ENCODE peak calls at places on chromosomes 12 and 14, in nine cellular contexts. One of them, this sample, is unnamed.

GRCh38 chr12:94230357-94230905 is 82.1 kb downstream of the PLXNC1 start:
- DNase-seq in body of pancreas: no peak
- DNase-seq in right lobe of liver: no peak
- DNase-seq in IMR-90: peak; percentile 19
- DNase-seq in A549: no peak
- DNase-seq in K562: no peak
- DNase-seq in HCT116: no peak
- DNase-seq in suprapubic skin: no peak
- DNase-seq in uterus: no peak
- DNase-seq in this sample: no peak

GRCh38 chr12:72828662-72829324 is 556.6 kb downstream of the TRHDE start:
- DNase-seq in K562: no peak
- DNase-seq in right lobe of liver: no peak
- DNase-seq in body of pancreas: no peak
- DNase-seq in uterus: no peak
- DNase-seq in suprapubic skin: no peak
- DNase-seq in IMR-90: no peak
- DNase-seq in HCT116: no peak
- DNase-seq in A549: no peak
- DNase-seq in this sample: no peak

GRCh38 chr14:92160619-92161018 is 38.9 kb downstream of the CPSF2 start:
- DNase-seq in IMR-90: peak; percentile 91
- DNase-seq in body of pancreas: no peak
- DNase-seq in HCT116: no peak
- DNase-seq in uterus: no peak
- DNase-seq in K562: no peak
- DNase-seq in right lobe of liver: no peak
- DNase-seq in A549: peak; percentile 45
- DNase-seq in suprapubic skin: no peak
- DNase-seq in this sample: no peak

GRCh38 chr14:57293851-57294837 is 25.4 kb downstream of the AP5M1 start:
- DNase-seq in HCT116: no peak
- DNase-seq in IMR-90: peak; percentile 35
- DNase-seq in uterus: no peak
- DNase-seq in suprapubic skin: no peak
- DNase-seq in right lobe of liver: no peak
- DNase-seq in K562: no peak
- DNase-seq in A549: no peak
- DNase-seq in body of pancreas: no peak
- DNase-seq in this sample: no peak

GRCh38 chr12:77724367-77724957 is 106.2 kb upstream of the NAV3 start:
- DNase-seq in A549: peak; percentile 50
- DNase-seq in uterus: no peak
- DNase-seq in HCT116: peak; percentile 47
- DNase-seq in suprapubic skin: no peak
- DNase-seq in IMR-90: peak; percentile 45
- DNase-seq in body of pancreas: peak; percentile 33
- DNase-seq in right lobe of liver: no peak
- DNase-seq in K562: no peak
- DNase-seq in this sample: no peak

GRCh38 chr12:57476162-57476992 is 3.3 kb downstream of the ARHGAP9 start:
- DNase-seq in body of pancreas: no peak
- DNase-seq in HCT116: no peak
- DNase-seq in uterus: no peak
- DNase-seq in suprapubic skin: no peak
- DNase-seq in IMR-90: no peak
- DNase-seq in K562: no peak
- DNase-seq in right lobe of liver: no peak
- DNase-seq in A549: no peak
- DNase-seq in this sample: no peak

GRCh38 chr14:98751110-98751509 is 520.9 kb downstream of the BCL11B start:
- DNase-seq in A549: no peak
- DNase-seq in right lobe of liver: no peak
- DNase-seq in body of pancreas: no peak
- DNase-seq in uterus: no peak
- DNase-seq in IMR-90: no peak
- DNase-seq in HCT116: no peak
- DNase-seq in suprapubic skin: no peak
- DNase-seq in K562: no peak
- DNase-seq in this sample: no peak

GRCh38 chr12:14356147-14356546 is 9.3 kb upstream of the ATF7IP start:
- DNase-seq in body of pancreas: no peak
- DNase-seq in A549: peak; percentile 39
- DNase-seq in right lobe of liver: no peak
- DNase-seq in HCT116: no peak
- DNase-seq in IMR-90: no peak
- DNase-seq in suprapubic skin: no peak
- DNase-seq in K562: no peak
- DNase-seq in uterus: no peak
- DNase-seq in this sample: no peak

GRCh38 chr12:47938594-47938993 is 24.8 kb upstream of the TMEM106C start:
- DNase-seq in suprapubic skin: no peak
- DNase-seq in IMR-90: no peak
- DNase-seq in uterus: no peak
- DNase-seq in HCT116: no peak
- DNase-seq in right lobe of liver: no peak
- DNase-seq in K562: no peak
- DNase-seq in A549: no peak
- DNase-seq in body of pancreas: no peak
- DNase-seq in this sample: no peak

GRCh38 chr14:35849122-35849521 is 23.0 kb downstream of the BRMS1L start:
- DNase-seq in HCT116: no peak
- DNase-seq in right lobe of liver: no peak
- DNase-seq in K562: no peak
- DNase-seq in suprapubic skin: no peak
- DNase-seq in body of pancreas: no peak
- DNase-seq in A549: no peak
- DNase-seq in uterus: no peak
- DNase-seq in IMR-90: no peak
- DNase-seq in this sample: no peak

GRCh38 chr14:73418227-73418626 is 40.1 kb downstream of the NUMB start:
- DNase-seq in K562: no peak
- DNase-seq in uterus: no peak
- DNase-seq in right lobe of liver: no peak
- DNase-seq in body of pancreas: no peak
- DNase-seq in suprapubic skin: no peak
- DNase-seq in A549: no peak
- DNase-seq in HCT116: no peak
- DNase-seq in IMR-90: no peak
- DNase-seq in this sample: no peak

GRCh38 chr12:42145197-42145549 is 499 bp upstream of the GXYLT1 start:
- DNase-seq in K562: no peak
- DNase-seq in HCT116: no peak
- DNase-seq in IMR-90: peak; percentile 11
- DNase-seq in suprapubic skin: no peak
- DNase-seq in right lobe of liver: no peak
- DNase-seq in body of pancreas: no peak
- DNase-seq in A549: no peak
- DNase-seq in uterus: no peak
- DNase-seq in this sample: no peak

GRCh38 chr14:100065161-100065871 is at the start of gene EVL:
- DNase-seq in uterus: no peak
- DNase-seq in right lobe of liver: peak; percentile 62
- DNase-seq in body of pancreas: peak; percentile 59
- DNase-seq in HCT116: no peak
- DNase-seq in suprapubic skin: no peak
- DNase-seq in K562: no peak
- DNase-seq in A549: no peak
- DNase-seq in IMR-90: no peak
- DNase-seq in this sample: no peak

GRCh38 chr14:65462411-65462810 is 49.9 kb downstream of the FUT8 start:
- DNase-seq in A549: no peak
- DNase-seq in K562: no peak
- DNase-seq in suprapubic skin: no peak
- DNase-seq in HCT116: no peak
- DNase-seq in body of pancreas: no peak
- DNase-seq in right lobe of liver: no peak
- DNase-seq in IMR-90: peak; percentile 60
- DNase-seq in uterus: no peak
- DNase-seq in this sample: no peak

GRCh38 chr12:91818236-91819131 is 327.2 kb downstream of the BTG1 start:
- DNase-seq in K562: no peak
- DNase-seq in suprapubic skin: no peak
- DNase-seq in body of pancreas: peak; percentile 36
- DNase-seq in A549: no peak
- DNase-seq in right lobe of liver: no peak
- DNase-seq in HCT116: no peak
- DNase-seq in uterus: no peak
- DNase-seq in IMR-90: no peak
- DNase-seq in this sample: peak; percentile 39

GRCh38 chr12:4855121-4855924 is 54.4 kb upstream of the KCNA1 start:
- DNase-seq in HCT116: peak; percentile 69
- DNase-seq in uterus: peak; percentile 21
- DNase-seq in A549: peak; percentile 76
- DNase-seq in suprapubic skin: no peak
- DNase-seq in right lobe of liver: no peak
- DNase-seq in IMR-90: peak; percentile 72
- DNase-seq in K562: peak; percentile 44
- DNase-seq in body of pancreas: peak; percentile 80
- DNase-seq in this sample: peak; percentile 71

GRCh38 chr12:124387510-124387855 is 92.6 kb downstream of the RFLNA start:
- DNase-seq in K562: no peak
- DNase-seq in body of pancreas: peak; percentile 85
- DNase-seq in HCT116: no peak
- DNase-seq in uterus: peak; percentile 38
- DNase-seq in right lobe of liver: peak; percentile 89
- DNase-seq in A549: no peak
- DNase-seq in suprapubic skin: no peak
- DNase-seq in IMR-90: no peak
- DNase-seq in this sample: no peak

GRCh38 chr12:32895688-32896437 is 714 bp downstream of the PKP2 start:
- DNase-seq in right lobe of liver: peak; percentile 71
- DNase-seq in A549: no peak
- DNase-seq in IMR-90: no peak
- DNase-seq in K562: peak; percentile 20
- DNase-seq in body of pancreas: peak; percentile 33
- DNase-seq in HCT116: no peak
- DNase-seq in suprapubic skin: no peak
- DNase-seq in uterus: peak; percentile 22
- DNase-seq in this sample: no peak

GRCh38 chr14:95111507-95112164 is 45.7 kb downstream of the DICER1 start:
- DNase-seq in A549: no peak
- DNase-seq in K562: no peak
- DNase-seq in suprapubic skin: no peak
- DNase-seq in HCT116: no peak
- DNase-seq in right lobe of liver: no peak
- DNase-seq in body of pancreas: no peak
- DNase-seq in IMR-90: no peak
- DNase-seq in uterus: no peak
- DNase-seq in this sample: no peak

GRCh38 chr12:45730116-45730841 is 773 bp downstream of the ARID2 start:
- DNase-seq in uterus: peak; percentile 31
- DNase-seq in HCT116: no peak
- DNase-seq in K562: peak; percentile 27
- DNase-seq in suprapubic skin: peak; percentile 71
- DNase-seq in IMR-90: peak; percentile 43
- DNase-seq in A549: peak; percentile 75
- DNase-seq in right lobe of liver: peak; percentile 67
- DNase-seq in body of pancreas: peak; percentile 52
- DNase-seq in this sample: peak; percentile 21

GRCh38 chr12:101696477-101697196 is 803 bp upstream of the CHPT1 start:
- DNase-seq in A549: no peak
- DNase-seq in suprapubic skin: peak; percentile 73
- DNase-seq in K562: peak; percentile 77
- DNase-seq in right lobe of liver: peak; percentile 89
- DNase-seq in HCT116: no peak
- DNase-seq in IMR-90: no peak
- DNase-seq in body of pancreas: peak; percentile 52
- DNase-seq in uterus: peak; percentile 24
- DNase-seq in this sample: peak; percentile 45

GRCh38 chr12:52602552-52602951 is 1.3 kb upstream of the KRT72 start:
- DNase-seq in suprapubic skin: no peak
- DNase-seq in uterus: no peak
- DNase-seq in IMR-90: no peak
- DNase-seq in A549: no peak
- DNase-seq in HCT116: no peak
- DNase-seq in right lobe of liver: no peak
- DNase-seq in body of pancreas: no peak
- DNase-seq in K562: no peak
- DNase-seq in this sample: no peak

GRCh38 chr12:13209279-13210021 is 12.9 kb downstream of the EMP1 start:
- DNase-seq in HCT116: no peak
- DNase-seq in K562: no peak
- DNase-seq in body of pancreas: no peak
- DNase-seq in IMR-90: no peak
- DNase-seq in A549: no peak
- DNase-seq in right lobe of liver: no peak
- DNase-seq in suprapubic skin: no peak
- DNase-seq in uterus: no peak
- DNase-seq in this sample: no peak
- H3K4me1 ChIP-seq in HCT116: peaks cover 79% of the 10 kb centered on the region
- H3K4me1 ChIP-seq in K562: no peaks in the 10 kb centered on the region
- H3K4me1 ChIP-seq in body of pancreas: peaks cover 5% of the 10 kb centered on the region
- H3K4me1 ChIP-seq in IMR-90: peaks cover 35% of the 10 kb centered on the region
- H3K4me1 ChIP-seq in A549: peaks cover 61% of the 10 kb centered on the region
- H3K4me1 ChIP-seq in right lobe of liver: no peaks in the 10 kb centered on the region
- H3K4me1 ChIP-seq in suprapubic skin: peaks cover 91% of the 10 kb centered on the region
- H3K4me1 ChIP-seq in uterus: no peaks in the 10 kb centered on the region
- H3K4me1 ChIP-seq in this sample: no peaks in the 10 kb centered on the region

GRCh38 chr14:68089146-68089715 is 269.7 kb downstream of the RAD51B start:
- DNase-seq in HCT116: peak; percentile 86
- DNase-seq in IMR-90: peak; percentile 61
- DNase-seq in suprapubic skin: no peak
- DNase-seq in A549: peak; percentile 88
- DNase-seq in K562: no peak
- DNase-seq in uterus: peak; percentile 52
- DNase-seq in body of pancreas: no peak
- DNase-seq in right lobe of liver: no peak
- DNase-seq in this sample: no peak
- H3K27ac ChIP-seq in HCT116: peak overlapping the region; percentile 100
- H3K27ac ChIP-seq in IMR-90: no peak overlapping the region
- H3K27ac ChIP-seq in suprapubic skin: peak overlapping the region; percentile 51
- H3K27ac ChIP-seq in A549: peak overlapping the region; percentile 83
- H3K27ac ChIP-seq in K562: no peak overlapping the region
- H3K27ac ChIP-seq in uterus: peak overlapping the region; percentile 81
- H3K27ac ChIP-seq in body of pancreas: no peak overlapping the region
- H3K27ac ChIP-seq in right lobe of liver: no peak overlapping the region
- H3K27ac ChIP-seq in this sample: no peak overlapping the region

GRCh38 chr12:6950944-6951540 is at the start of gene PTPN6:
- DNase-seq in A549: no peak
- DNase-seq in right lobe of liver: peak; percentile 86
- DNase-seq in uterus: no peak
- DNase-seq in K562: no peak
- DNase-seq in HCT116: no peak
- DNase-seq in body of pancreas: peak; percentile 73
- DNase-seq in IMR-90: no peak
- DNase-seq in suprapubic skin: no peak
- DNase-seq in this sample: no peak
- TF ChIP-seq POLR2A in A549: no peak
- TF ChIP-seq POLR2A in right lobe of liver: peak; percentile 45
- TF ChIP-seq POLR2A in uterus: no peak
- TF ChIP-seq POLR2A in K562: no peak
- TF ChIP-seq POLR2A in HCT116: no peak
- TF ChIP-seq POLR2A in body of pancreas: no peak
- TF ChIP-seq POLR2A in IMR-90: no peak
- TF ChIP-seq POLR2A in suprapubic skin: no peak
- TF ChIP-seq POLR2A in this sample: no peak

GRCh38 chr14:37417833-37418232 is 177.2 kb downstream of the FOXA1 start:
- DNase-seq in K562: no peak
- DNase-seq in suprapubic skin: no peak
- DNase-seq in A549: no peak
- DNase-seq in body of pancreas: no peak
- DNase-seq in right lobe of liver: no peak
- DNase-seq in IMR-90: no peak
- DNase-seq in uterus: no peak
- DNase-seq in HCT116: no peak
- DNase-seq in this sample: no peak
- H3K4me1 ChIP-seq in K562: no peaks in the 10 kb centered on the region
- H3K4me1 ChIP-seq in suprapubic skin: no peaks in the 10 kb centered on the region
- H3K4me1 ChIP-seq in A549: no peaks in the 10 kb centered on the region
- H3K4me1 ChIP-seq in body of pancreas: no peaks in the 10 kb centered on the region
- H3K4me1 ChIP-seq in right lobe of liver: peaks cover 4% of the 10 kb centered on the region
- H3K4me1 ChIP-seq in IMR-90: no peaks in the 10 kb centered on the region
- H3K4me1 ChIP-seq in uterus: no peaks in the 10 kb centered on the region
- H3K4me1 ChIP-seq in HCT116: no peaks in the 10 kb centered on the region
- H3K4me1 ChIP-seq in this sample: peaks cover 2% of the 10 kb centered on the region

This sample was measured in prostate gland.